ENCODE peak calls at places on chromosomes 2 and 18, in six cellular contexts. One of them, this sample, is unnamed.

GRCh38 chr2:175889557-175890355 is 112.3 kb downstream of the LNPK start:
- DNase-seq in RWPE1: no peak
- DNase-seq in A549: no peak
- DNase-seq in CD8-positive, alpha-beta T cell: no peak
- DNase-seq in transverse colon: no peak
- DNase-seq in Peyer's patch: no peak
- DNase-seq in this sample: no peak

GRCh38 chr18:45343365-45343764 is 271.9 kb upstream of the SLC14A2 start:
- DNase-seq in Peyer's patch: no peak
- DNase-seq in A549: no peak
- DNase-seq in RWPE1: no peak
- DNase-seq in transverse colon: no peak
- DNase-seq in CD8-positive, alpha-beta T cell: no peak
- DNase-seq in this sample: no peak

GRCh38 chr18:23640023-23640422 is 22.7 kb downstream of the ANKRD29 start:
- DNase-seq in CD8-positive, alpha-beta T cell: no peak
- DNase-seq in transverse colon: no peak
- DNase-seq in A549: no peak
- DNase-seq in Peyer's patch: no peak
- DNase-seq in RWPE1: no peak
- DNase-seq in this sample: no peak

GRCh38 chr2:146987996-146988395 is 856.8 kb upstream of the ACVR2A start:
- DNase-seq in transverse colon: no peak
- DNase-seq in A549: no peak
- DNase-seq in RWPE1: no peak
- DNase-seq in CD8-positive, alpha-beta T cell: no peak
- DNase-seq in Peyer's patch: no peak
- DNase-seq in this sample: no peak

GRCh38 chr18:79526468-79527460 is 131.0 kb downstream of the NFATC1 start:
- DNase-seq in A549: no peak
- DNase-seq in CD8-positive, alpha-beta T cell: no peak
- DNase-seq in transverse colon: peak; percentile 6
- DNase-seq in RWPE1: no peak
- DNase-seq in Peyer's patch: peak; percentile 49
- DNase-seq in this sample: peak; percentile 14

GRCh38 chr18:48983793-48984437 is 33.1 kb upstream of the SMAD7 start:
- DNase-seq in transverse colon: no peak
- DNase-seq in Peyer's patch: no peak
- DNase-seq in RWPE1: no peak
- DNase-seq in CD8-positive, alpha-beta T cell: no peak
- DNase-seq in A549: no peak
- DNase-seq in this sample: no peak

GRCh38 chr2:45874324-45874723 is 222.8 kb downstream of the PRKCE start:
- DNase-seq in transverse colon: peak; percentile 36
- DNase-seq in A549: no peak
- DNase-seq in RWPE1: no peak
- DNase-seq in Peyer's patch: no peak
- DNase-seq in CD8-positive, alpha-beta T cell: no peak
- DNase-seq in this sample: no peak

GRCh38 chr2:54206596-54206995 is 49.4 kb downstream of the TSPYL6 start:
- DNase-seq in Peyer's patch: no peak
- DNase-seq in A549: peak; percentile 57
- DNase-seq in transverse colon: no peak
- DNase-seq in CD8-positive, alpha-beta T cell: no peak
- DNase-seq in RWPE1: peak; percentile 8
- DNase-seq in this sample: no peak

GRCh38 chr18:9537638-9538037 is 62.3 kb downstream of the RALBP1 start:
- DNase-seq in RWPE1: no peak
- DNase-seq in Peyer's patch: no peak
- DNase-seq in CD8-positive, alpha-beta T cell: no peak
- DNase-seq in A549: no peak
- DNase-seq in transverse colon: no peak
- DNase-seq in this sample: no peak

GRCh38 chr2:165161510-165161909 is 42.3 kb downstream of the SCN3A start:
- DNase-seq in transverse colon: no peak
- DNase-seq in A549: no peak
- DNase-seq in Peyer's patch: no peak
- DNase-seq in CD8-positive, alpha-beta T cell: no peak
- DNase-seq in RWPE1: no peak
- DNase-seq in this sample: no peak

GRCh38 chr2:168118733-168119518 is 128.5 kb downstream of the STK39 start:
- DNase-seq in CD8-positive, alpha-beta T cell: no peak
- DNase-seq in Peyer's patch: no peak
- DNase-seq in transverse colon: no peak
- DNase-seq in A549: peak; percentile 64
- DNase-seq in RWPE1: peak; percentile 22
- DNase-seq in this sample: no peak

GRCh38 chr2:112095654-112096053 is 40.6 kb downstream of the TMEM87B start:
- DNase-seq in RWPE1: no peak
- DNase-seq in CD8-positive, alpha-beta T cell: no peak
- DNase-seq in transverse colon: no peak
- DNase-seq in A549: no peak
- DNase-seq in Peyer's patch: no peak
- DNase-seq in this sample: no peak

GRCh38 chr2:100924520-100925451 is 77.3 kb upstream of the RPL31 start:
- DNase-seq in transverse colon: peak; percentile 28
- DNase-seq in A549: no peak
- DNase-seq in CD8-positive, alpha-beta T cell: peak; percentile 31
- DNase-seq in Peyer's patch: peak; percentile 66
- DNase-seq in RWPE1: no peak
- DNase-seq in this sample: no peak

DNA sequence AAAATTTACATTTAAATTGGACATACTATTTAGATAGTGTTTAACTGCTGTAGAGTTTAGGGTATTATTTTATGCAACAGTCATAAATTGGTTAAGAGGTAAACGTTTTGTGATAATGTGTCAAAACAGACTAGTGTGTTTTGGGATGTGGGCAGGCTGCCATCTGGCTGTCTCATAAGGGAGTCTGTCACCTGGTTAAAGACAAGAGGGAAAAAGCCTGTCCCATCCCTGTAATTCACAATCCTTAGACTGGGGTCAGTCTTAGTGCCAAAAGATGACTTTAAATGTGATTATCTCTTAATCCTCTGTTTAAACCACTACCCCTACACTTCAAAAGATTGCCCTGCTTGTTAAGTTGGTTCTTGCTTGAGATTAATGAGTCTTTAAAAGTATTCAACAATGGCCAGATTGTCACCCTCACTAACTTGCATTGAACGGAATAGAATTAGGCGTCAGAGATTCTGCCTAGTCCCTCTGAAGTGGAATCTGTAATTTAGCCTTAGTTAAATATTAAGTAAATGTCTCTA is 59.2 kb downstream of the SGPP2 start:
- DNase-seq in CD8-positive, alpha-beta T cell: no peak
- DNase-seq in transverse colon: peak; percentile 32
- DNase-seq in A549: no peak
- DNase-seq in Peyer's patch: no peak
- DNase-seq in RWPE1: peak; percentile 13
- DNase-seq in this sample: no peak
- TF ChIP-seq CTCF in CD8-positive, alpha-beta T cell: no peak
- TF ChIP-seq CTCF in transverse colon: no peak
- TF ChIP-seq CTCF in A549: no peak
- TF ChIP-seq CTCF in Peyer's patch: no peak
- TF ChIP-seq CTCF in RWPE1: no peak
- TF ChIP-seq CTCF in this sample: no peak

GRCh38 chr2:133640103-133640502 is 71.8 kb upstream of the NCKAP5 start:
- DNase-seq in RWPE1: no peak
- DNase-seq in transverse colon: no peak
- DNase-seq in Peyer's patch: no peak
- DNase-seq in CD8-positive, alpha-beta T cell: no peak
- DNase-seq in A549: no peak
- DNase-seq in this sample: no peak

GRCh38 chr2:133641942-133642341 is 73.7 kb upstream of the NCKAP5 start:
- DNase-seq in transverse colon: no peak
- DNase-seq in Peyer's patch: no peak
- DNase-seq in RWPE1: no peak
- DNase-seq in CD8-positive, alpha-beta T cell: no peak
- DNase-seq in A549: no peak
- DNase-seq in this sample: no peak

GRCh38 chr2:133642831-133643230 is 74.6 kb upstream of the NCKAP5 start:
- DNase-seq in Peyer's patch: no peak
- DNase-seq in transverse colon: no peak
- DNase-seq in A549: no peak
- DNase-seq in RWPE1: no peak
- DNase-seq in CD8-positive, alpha-beta T cell: no peak
- DNase-seq in this sample: no peak

GRCh38 chr2:133643822-133644221 is 75.6 kb upstream of the NCKAP5 start:
- DNase-seq in transverse colon: no peak
- DNase-seq in A549: no peak
- DNase-seq in CD8-positive, alpha-beta T cell: no peak
- DNase-seq in RWPE1: no peak
- DNase-seq in Peyer's patch: no peak
- DNase-seq in this sample: no peak

DNA sequence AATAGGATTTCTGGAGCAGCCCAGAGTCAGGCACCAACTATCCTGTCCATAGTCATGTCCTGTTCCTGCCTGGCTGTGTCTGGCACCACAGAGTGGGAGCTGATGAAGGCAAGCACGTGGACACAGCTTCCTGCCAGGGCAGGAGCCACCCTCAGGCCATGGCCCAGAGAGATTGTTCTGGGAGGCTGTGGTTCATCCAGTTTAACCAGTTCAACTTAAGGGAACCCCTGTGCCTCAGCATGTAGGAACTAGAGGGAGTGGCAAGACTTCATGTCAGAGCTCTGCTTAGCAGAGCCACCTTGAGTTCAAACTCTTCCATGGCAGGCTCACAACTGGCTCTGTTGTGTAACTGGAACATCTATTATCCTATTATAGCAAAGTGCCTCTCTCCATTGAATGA is 73.2 kb upstream of the NCKAP5 start:
- DNase-seq in Peyer's patch: no peak
- DNase-seq in CD8-positive, alpha-beta T cell: no peak
- DNase-seq in transverse colon: peak; percentile 11
- DNase-seq in RWPE1: peak; percentile 88
- DNase-seq in A549: peak; percentile 32
- DNase-seq in this sample: no peak
- TF ChIP-seq CTCF in Peyer's patch: peak; percentile 49
- TF ChIP-seq CTCF in CD8-positive, alpha-beta T cell: no peak
- TF ChIP-seq CTCF in transverse colon: no peak
- TF ChIP-seq CTCF in RWPE1: no peak
- TF ChIP-seq CTCF in A549: no peak
- TF ChIP-seq CTCF in this sample: no peak

GRCh38 chr2:65800998-65801397 is 368.6 kb upstream of the SPRED2 start:
- DNase-seq in transverse colon: peak; percentile 10
- DNase-seq in CD8-positive, alpha-beta T cell: no peak
- DNase-seq in RWPE1: no peak
- DNase-seq in A549: peak; percentile 41
- DNase-seq in Peyer's patch: no peak
- DNase-seq in this sample: no peak

GRCh38 chr2:65799455-65799854 is 367.1 kb upstream of the SPRED2 start:
- DNase-seq in A549: no peak
- DNase-seq in CD8-positive, alpha-beta T cell: no peak
- DNase-seq in transverse colon: no peak
- DNase-seq in RWPE1: no peak
- DNase-seq in Peyer's patch: no peak
- DNase-seq in this sample: no peak

GRCh38 chr2:65807942-65808341 is 375.5 kb upstream of the SPRED2 start:
- DNase-seq in CD8-positive, alpha-beta T cell: no peak
- DNase-seq in transverse colon: no peak
- DNase-seq in A549: no peak
- DNase-seq in Peyer's patch: no peak
- DNase-seq in RWPE1: no peak
- DNase-seq in this sample: no peak

GRCh38 chr2:65802298-65802942 is 370.0 kb upstream of the SPRED2 start:
- DNase-seq in CD8-positive, alpha-beta T cell: no peak
- DNase-seq in A549: no peak
- DNase-seq in RWPE1: no peak
- DNase-seq in Peyer's patch: no peak
- DNase-seq in transverse colon: no peak
- DNase-seq in this sample: no peak

GRCh38 chr2:65804777-65805176 is 372.4 kb upstream of the SPRED2 start:
- DNase-seq in CD8-positive, alpha-beta T cell: no peak
- DNase-seq in transverse colon: no peak
- DNase-seq in Peyer's patch: no peak
- DNase-seq in RWPE1: no peak
- DNase-seq in A549: no peak
- DNase-seq in this sample: no peak
- TF ChIP-seq CTCF in CD8-positive, alpha-beta T cell: no peak
- TF ChIP-seq CTCF in transverse colon: no peak
- TF ChIP-seq CTCF in Peyer's patch: no peak
- TF ChIP-seq CTCF in RWPE1: no peak
- TF ChIP-seq CTCF in A549: no peak
- TF ChIP-seq CTCF in this sample: no peak

GRCh38 chr18:74420926-74421325 is 36.2 kb downstream of the DIPK1C start:
- DNase-seq in Peyer's patch: no peak
- DNase-seq in CD8-positive, alpha-beta T cell: no peak
- DNase-seq in transverse colon: no peak
- DNase-seq in RWPE1: no peak
- DNase-seq in A549: no peak
- DNase-seq in this sample: no peak

GRCh38 chr18:74416124-74416523 is 41.0 kb downstream of the DIPK1C start:
- DNase-seq in A549: no peak
- DNase-seq in transverse colon: no peak
- DNase-seq in Peyer's patch: no peak
- DNase-seq in CD8-positive, alpha-beta T cell: no peak
- DNase-seq in RWPE1: no peak
- DNase-seq in this sample: no peak

GRCh38 chr18:74419761-74420160 is 37.3 kb downstream of the DIPK1C start:
- DNase-seq in CD8-positive, alpha-beta T cell: no peak
- DNase-seq in A549: no peak
- DNase-seq in Peyer's patch: no peak
- DNase-seq in RWPE1: no peak
- DNase-seq in transverse colon: no peak
- DNase-seq in this sample: no peak

GRCh38 chr18:74420491-74420890 is 36.6 kb downstream of the DIPK1C start:
- DNase-seq in A549: no peak
- DNase-seq in Peyer's patch: no peak
- DNase-seq in transverse colon: no peak
- DNase-seq in RWPE1: no peak
- DNase-seq in CD8-positive, alpha-beta T cell: no peak
- DNase-seq in this sample: no peak

DNA sequence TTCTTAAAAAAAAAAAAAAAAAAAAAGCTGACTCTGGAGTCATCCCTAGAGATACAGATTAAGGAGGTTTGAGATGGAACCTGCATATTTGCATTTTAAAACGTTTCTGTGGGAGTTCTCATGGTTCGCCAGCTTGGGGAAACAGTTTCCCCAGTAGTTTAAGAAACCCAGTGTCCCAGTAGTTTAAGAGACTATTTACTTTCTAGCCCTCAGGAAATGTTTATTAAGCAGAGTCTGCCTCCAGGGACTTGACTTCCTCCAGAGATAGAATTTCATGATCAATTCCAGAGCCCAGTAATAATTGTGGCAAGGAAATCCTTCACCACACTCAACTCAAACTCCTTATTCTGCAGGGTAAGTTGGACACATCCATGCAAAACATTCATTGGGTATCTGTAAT is 39.1 kb downstream of the DIPK1C start:
- DNase-seq in transverse colon: no peak
- DNase-seq in A549: no peak
- DNase-seq in Peyer's patch: no peak
- DNase-seq in RWPE1: no peak
- DNase-seq in CD8-positive, alpha-beta T cell: no peak
- DNase-seq in this sample: no peak
- TF ChIP-seq CTCF in transverse colon: no peak
- TF ChIP-seq CTCF in A549: no peak
- TF ChIP-seq CTCF in Peyer's patch: no peak
- TF ChIP-seq CTCF in RWPE1: no peak
- TF ChIP-seq CTCF in CD8-positive, alpha-beta T cell: no peak
- TF ChIP-seq CTCF in this sample: no peak

GRCh38 chr2:71102981-71103681 is 26.9 kb downstream of the MCEE start:
- DNase-seq in A549: no peak
- DNase-seq in Peyer's patch: no peak
- DNase-seq in transverse colon: no peak
- DNase-seq in RWPE1: peak; percentile 6
- DNase-seq in CD8-positive, alpha-beta T cell: no peak
- DNase-seq in this sample: no peak
- TF ChIP-seq CTCF in A549: no peak
- TF ChIP-seq CTCF in Peyer's patch: no peak
- TF ChIP-seq CTCF in transverse colon: no peak
- TF ChIP-seq CTCF in RWPE1: no peak
- TF ChIP-seq CTCF in CD8-positive, alpha-beta T cell: no peak
- TF ChIP-seq CTCF in this sample: no peak

GRCh38 chr2:102187191-102188150 is 648 bp downstream of the IL1RL2 start:
- DNase-seq in A549: no peak
- DNase-seq in Peyer's patch: peak; percentile 55
- DNase-seq in CD8-positive, alpha-beta T cell: peak; percentile 27
- DNase-seq in RWPE1: peak; percentile 14
- DNase-seq in transverse colon: peak; percentile 53
- DNase-seq in this sample: no peak
- TF ChIP-seq CTCF in A549: no peak
- TF ChIP-seq CTCF in Peyer's patch: peak; percentile 37
- TF ChIP-seq CTCF in CD8-positive, alpha-beta T cell: no peak
- TF ChIP-seq CTCF in RWPE1: peak; percentile 11
- TF ChIP-seq CTCF in transverse colon: peak; percentile 56
- TF ChIP-seq CTCF in this sample: no peak